ENCODE peak calls at places on chromosomes 3 and 15, in four cellular contexts. G is HepG2, D is K562, L is WTC11. Y is an unnamed sample.

GRCh38 chr3:42336103-42336502 is 70.1 kb upstream of the CCK start:
- DNase-seq in G (no peak), D (no peak), L (no peak), Y (no peak)

GRCh38 chr3:126525091-126525852 is 1.3 kb downstream of the CHST13 start:
- DNase-seq in G (peak), D (no peak), L (no peak), Y (no peak)

GRCh38 chr3:156483426-156483825 is 71.5 kb downstream of the SSR3 start:
- DNase-seq in G (no peak), D (peak), L (no peak), Y (peak)

GRCh38 chr3:4551826-4552442 is 58.8 kb downstream of the ITPR1 start:
- DNase-seq in G (no peak), D (no peak), L (no peak), Y (no peak)

GRCh38 chr3:126685041-126685440 is 19.0 kb upstream of the CHCHD6 start:
- DNase-seq in G (no peak), D (no peak), L (no peak), Y (no peak)

GRCh38 chr3:55790596-55791350 is 303.7 kb upstream of the WNT5A start:
- DNase-seq in G (no peak), D (no peak), L (no peak), Y (no peak)

GRCh38 chr3:135869439-135870105 is 96.0 kb upstream of the PPP2R3A start:
- DNase-seq in G (no peak), D (no peak), L (no peak), Y (no peak)

GRCh38 chr3:50562866-50563265 is 4.7 kb downstream of the C3orf18 start:
- DNase-seq in G (no peak), D (no peak), L (no peak), Y (no peak)

GRCh38 chr15:81284256-81285031 is 39.5 kb downstream of the STARD5 start:
- DNase-seq in G (no peak), D (no peak), L (no peak), Y (no peak)

GRCh38 chr3:184133840-184134745 is 1.1 kb upstream of the EIF2B5 start:
- DNase-seq in G (peak), D (peak), L (peak), Y (no peak)

GRCh38 chr3:188362405-188362831 is 208.5 kb downstream of the LPP start:
- DNase-seq in G (peak), D (no peak), L (no peak), Y (no peak)

GRCh38 chr3:37730825-37731224 is 130.9 kb upstream of the CTDSPL start:
- DNase-seq in G (no peak), D (peak), L (no peak), Y (no peak)

GRCh38 chr3:37734886-37735285 is 126.8 kb upstream of the CTDSPL start:
- DNase-seq in G (no peak), D (no peak), L (no peak), Y (no peak)

GRCh38 chr3:37730383-37730782 is 131.3 kb upstream of the CTDSPL start:
- DNase-seq in G (peak), D (no peak), L (no peak), Y (no peak)

GRCh38 chr3:37729119-37729518 is 132.6 kb upstream of the CTDSPL start:
- DNase-seq in G (no peak), D (no peak), L (no peak), Y (no peak)

DNA sequence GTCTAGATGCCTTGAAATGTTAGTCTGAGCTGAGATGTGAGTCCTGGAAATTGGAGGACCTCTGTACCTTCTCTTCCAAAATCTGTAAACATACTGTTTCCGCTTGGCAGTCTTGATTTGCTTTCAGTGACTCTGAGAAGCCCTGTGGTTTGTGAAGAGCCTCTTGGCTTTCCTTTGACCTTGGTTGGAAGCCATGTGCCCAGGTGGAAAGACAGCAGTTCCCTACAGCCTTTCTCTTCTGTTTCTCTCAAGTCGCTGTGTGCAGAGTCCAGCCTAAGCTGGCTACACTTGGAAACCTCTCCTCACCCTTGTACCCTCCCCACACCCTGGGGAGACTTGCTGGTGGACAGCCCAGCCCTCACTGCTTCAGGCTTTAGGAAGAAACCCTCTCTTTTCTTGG is 129.8 kb upstream of the CTDSPL start:
- DNase-seq in G (no peak), D (no peak), L (no peak), Y (no peak)
- TF ChIP-seq CBFB in G (no peak), D (no peak), L (no peak), Y (no peak)

GRCh38 chr3:147368151-147368550 is 38.2 kb downstream of the ZIC4 start:
- DNase-seq in G (no peak), D (no peak), L (no peak), Y (no peak)
- TF ChIP-seq CBFB in G (no peak), D (no peak), L (no peak), Y (no peak)

GRCh38 chr3:122533931-122534334 is 19.2 kb upstream of the KPNA1 start:
- DNase-seq in G (no peak), D (peak), L (no peak), Y (peak)
- TF ChIP-seq CBFB in G (no peak), D (no peak), L (no peak), Y (no peak)

GRCh38 chr15:47565986-47566385 is 151.3 kb upstream of the SEMA6D start:
- DNase-seq in G (no peak), D (no peak), L (no peak), Y (no peak)
- TF ChIP-seq CBFB in G (no peak), D (no peak), L (no peak), Y (no peak)

GRCh38 chr3:27722957-27723802 is 1.1 kb upstream of the EOMES start:
- DNase-seq in G (no peak), D (no peak), L (no peak), Y (no peak)
- TF ChIP-seq CBFB in G (no peak), D (no peak), L (no peak), Y (no peak)

Y was measured in GM12878.